ENCODE peak calls at places on chromosomes 2 and 18, in ten cellular contexts. One of them, this sample, is unnamed.

GRCh38 chr18:11154369-11154982 is 5.1 kb upstream of the PIEZO2 start:
- DNase-seq in activated CD4-positive, alpha-beta T cell treated with anti-CD3 and anti-CD28 coated beads for 24 hours: no peak
- DNase-seq in mucosa of gallbladder: no peak
- DNase-seq in activated CD8-positive, alpha-beta T cell treated with anti-CD3 and anti-CD28 coated beads, Interleukin-2, amount 10 ng/mL, durations not matched to agents 7 days and 5 days: no peak
- DNase-seq in stomach: no peak
- DNase-seq in M059J: peak; percentile 68
- DNase-seq in NCI-H1105 treated with DMSO at 0.1 percent for 48 hours: peak; percentile 80
- DNase-seq in esophagus muscularis mucosa: peak; percentile 83
- DNase-seq in NCI-H187: peak; percentile 1
- DNase-seq in GM03348: peak; percentile 49
- DNase-seq in this sample: peak; percentile 43

GRCh38 chr2:45170191-45170975 is 161.1 kb upstream of the SIX2 start:
- DNase-seq in activated CD8-positive, alpha-beta T cell treated with anti-CD3 and anti-CD28 coated beads, Interleukin-2, amount 10 ng/mL, durations not matched to agents 7 days and 5 days: no peak
- DNase-seq in GM03348: no peak
- DNase-seq in esophagus muscularis mucosa: no peak
- DNase-seq in NCI-H187: no peak
- DNase-seq in activated CD4-positive, alpha-beta T cell treated with anti-CD3 and anti-CD28 coated beads for 24 hours: no peak
- DNase-seq in mucosa of gallbladder: no peak
- DNase-seq in NCI-H1105 treated with DMSO at 0.1 percent for 48 hours: no peak
- DNase-seq in M059J: no peak
- DNase-seq in stomach: no peak
- DNase-seq in this sample: peak; percentile 9

GRCh38 chr18:8996771-8997432 is 105.6 kb upstream of the NDUFV2 start:
- DNase-seq in stomach: no peak
- DNase-seq in activated CD8-positive, alpha-beta T cell treated with anti-CD3 and anti-CD28 coated beads, Interleukin-2, amount 10 ng/mL, durations not matched to agents 7 days and 5 days: no peak
- DNase-seq in mucosa of gallbladder: no peak
- DNase-seq in esophagus muscularis mucosa: no peak
- DNase-seq in GM03348: peak; percentile 21
- DNase-seq in M059J: no peak
- DNase-seq in NCI-H187: no peak
- DNase-seq in NCI-H1105 treated with DMSO at 0.1 percent for 48 hours: no peak
- DNase-seq in activated CD4-positive, alpha-beta T cell treated with anti-CD3 and anti-CD28 coated beads for 24 hours: no peak
- DNase-seq in this sample: no peak

GRCh38 chr2:188475945-188476344 is 184.3 kb downstream of the GULP1 start:
- DNase-seq in GM03348: peak; percentile 11
- DNase-seq in esophagus muscularis mucosa: no peak
- DNase-seq in M059J: peak; percentile 93
- DNase-seq in NCI-H187: peak; percentile 4
- DNase-seq in NCI-H1105 treated with DMSO at 0.1 percent for 48 hours: no peak
- DNase-seq in activated CD8-positive, alpha-beta T cell treated with anti-CD3 and anti-CD28 coated beads, Interleukin-2, amount 10 ng/mL, durations not matched to agents 7 days and 5 days: no peak
- DNase-seq in mucosa of gallbladder: no peak
- DNase-seq in stomach: no peak
- DNase-seq in activated CD4-positive, alpha-beta T cell treated with anti-CD3 and anti-CD28 coated beads for 24 hours: no peak
- DNase-seq in this sample: no peak

GRCh38 chr18:4319738-4320677 is 135.1 kb downstream of the DLGAP1 start:
- DNase-seq in activated CD4-positive, alpha-beta T cell treated with anti-CD3 and anti-CD28 coated beads for 24 hours: no peak
- DNase-seq in GM03348: no peak
- DNase-seq in NCI-H1105 treated with DMSO at 0.1 percent for 48 hours: no peak
- DNase-seq in mucosa of gallbladder: no peak
- DNase-seq in M059J: no peak
- DNase-seq in NCI-H187: no peak
- DNase-seq in stomach: no peak
- DNase-seq in activated CD8-positive, alpha-beta T cell treated with anti-CD3 and anti-CD28 coated beads, Interleukin-2, amount 10 ng/mL, durations not matched to agents 7 days and 5 days: no peak
- DNase-seq in esophagus muscularis mucosa: no peak
- DNase-seq in this sample: peak; percentile 45

GRCh38 chr2:159904127-159904564 is 106.1 kb upstream of the CD302 start:
- DNase-seq in NCI-H187: no peak
- DNase-seq in stomach: no peak
- DNase-seq in GM03348: peak; percentile 19
- DNase-seq in mucosa of gallbladder: no peak
- DNase-seq in esophagus muscularis mucosa: no peak
- DNase-seq in activated CD4-positive, alpha-beta T cell treated with anti-CD3 and anti-CD28 coated beads for 24 hours: peak; percentile 17
- DNase-seq in M059J: peak; percentile 39
- DNase-seq in NCI-H1105 treated with DMSO at 0.1 percent for 48 hours: no peak
- DNase-seq in activated CD8-positive, alpha-beta T cell treated with anti-CD3 and anti-CD28 coated beads, Interleukin-2, amount 10 ng/mL, durations not matched to agents 7 days and 5 days: peak; percentile 72
- DNase-seq in this sample: no peak

GRCh38 chr2:12507295-12507694 is 209.4 kb upstream of the TRIB2 start:
- DNase-seq in M059J: peak; percentile 99
- DNase-seq in stomach: no peak
- DNase-seq in mucosa of gallbladder: no peak
- DNase-seq in activated CD4-positive, alpha-beta T cell treated with anti-CD3 and anti-CD28 coated beads for 24 hours: peak; percentile 65
- DNase-seq in NCI-H1105 treated with DMSO at 0.1 percent for 48 hours: no peak
- DNase-seq in GM03348: peak; percentile 58
- DNase-seq in esophagus muscularis mucosa: no peak
- DNase-seq in NCI-H187: peak; percentile 95
- DNase-seq in activated CD8-positive, alpha-beta T cell treated with anti-CD3 and anti-CD28 coated beads, Interleukin-2, amount 10 ng/mL, durations not matched to agents 7 days and 5 days: peak; percentile 61
- DNase-seq in this sample: peak; percentile 69

GRCh38 chr2:176418768-176419167 is 149.5 kb downstream of the MTX2 start:
- DNase-seq in activated CD8-positive, alpha-beta T cell treated with anti-CD3 and anti-CD28 coated beads, Interleukin-2, amount 10 ng/mL, durations not matched to agents 7 days and 5 days: no peak
- DNase-seq in activated CD4-positive, alpha-beta T cell treated with anti-CD3 and anti-CD28 coated beads for 24 hours: no peak
- DNase-seq in GM03348: no peak
- DNase-seq in mucosa of gallbladder: no peak
- DNase-seq in NCI-H187: no peak
- DNase-seq in esophagus muscularis mucosa: no peak
- DNase-seq in NCI-H1105 treated with DMSO at 0.1 percent for 48 hours: no peak
- DNase-seq in M059J: peak; percentile 51
- DNase-seq in stomach: no peak
- DNase-seq in this sample: no peak

GRCh38 chr2:174836345-174836999 is 72.2 kb upstream of the CHRNA1 start:
- DNase-seq in esophagus muscularis mucosa: no peak
- DNase-seq in NCI-H187: no peak
- DNase-seq in M059J: peak; percentile 90
- DNase-seq in activated CD4-positive, alpha-beta T cell treated with anti-CD3 and anti-CD28 coated beads for 24 hours: no peak
- DNase-seq in activated CD8-positive, alpha-beta T cell treated with anti-CD3 and anti-CD28 coated beads, Interleukin-2, amount 10 ng/mL, durations not matched to agents 7 days and 5 days: no peak
- DNase-seq in GM03348: peak; percentile 79
- DNase-seq in mucosa of gallbladder: no peak
- DNase-seq in stomach: no peak
- DNase-seq in NCI-H1105 treated with DMSO at 0.1 percent for 48 hours: no peak
- DNase-seq in this sample: no peak

GRCh38 chr2:71477231-71477681 is 23.9 kb downstream of the DYSF start:
- DNase-seq in M059J: no peak
- DNase-seq in NCI-H1105 treated with DMSO at 0.1 percent for 48 hours: no peak
- DNase-seq in NCI-H187: no peak
- DNase-seq in esophagus muscularis mucosa: no peak
- DNase-seq in GM03348: no peak
- DNase-seq in activated CD8-positive, alpha-beta T cell treated with anti-CD3 and anti-CD28 coated beads, Interleukin-2, amount 10 ng/mL, durations not matched to agents 7 days and 5 days: no peak
- DNase-seq in activated CD4-positive, alpha-beta T cell treated with anti-CD3 and anti-CD28 coated beads for 24 hours: no peak
- DNase-seq in mucosa of gallbladder: no peak
- DNase-seq in stomach: no peak
- DNase-seq in this sample: no peak

GRCh38 chr2:424306-425172 is 136.6 kb upstream of the ALKAL2 start:
- DNase-seq in activated CD8-positive, alpha-beta T cell treated with anti-CD3 and anti-CD28 coated beads, Interleukin-2, amount 10 ng/mL, durations not matched to agents 7 days and 5 days: no peak
- DNase-seq in NCI-H187: no peak
- DNase-seq in stomach: no peak
- DNase-seq in GM03348: no peak
- DNase-seq in M059J: peak; percentile 85
- DNase-seq in mucosa of gallbladder: no peak
- DNase-seq in esophagus muscularis mucosa: peak; percentile 89
- DNase-seq in activated CD4-positive, alpha-beta T cell treated with anti-CD3 and anti-CD28 coated beads for 24 hours: no peak
- DNase-seq in NCI-H1105 treated with DMSO at 0.1 percent for 48 hours: no peak
- DNase-seq in this sample: no peak

GRCh38 chr2:138720035-138720589 is 60.1 kb downstream of the NXPH2 start:
- DNase-seq in mucosa of gallbladder: no peak
- DNase-seq in stomach: no peak
- DNase-seq in NCI-H1105 treated with DMSO at 0.1 percent for 48 hours: no peak
- DNase-seq in activated CD8-positive, alpha-beta T cell treated with anti-CD3 and anti-CD28 coated beads, Interleukin-2, amount 10 ng/mL, durations not matched to agents 7 days and 5 days: no peak
- DNase-seq in GM03348: no peak
- DNase-seq in NCI-H187: no peak
- DNase-seq in activated CD4-positive, alpha-beta T cell treated with anti-CD3 and anti-CD28 coated beads for 24 hours: no peak
- DNase-seq in M059J: no peak
- DNase-seq in esophagus muscularis mucosa: no peak
- DNase-seq in this sample: no peak

GRCh38 chr2:171531836-171532450 is 9.7 kb downstream of the CYBRD1 start:
- DNase-seq in NCI-H187: no peak
- DNase-seq in mucosa of gallbladder: no peak
- DNase-seq in stomach: no peak
- DNase-seq in activated CD4-positive, alpha-beta T cell treated with anti-CD3 and anti-CD28 coated beads for 24 hours: no peak
- DNase-seq in esophagus muscularis mucosa: peak; percentile 14
- DNase-seq in activated CD8-positive, alpha-beta T cell treated with anti-CD3 and anti-CD28 coated beads, Interleukin-2, amount 10 ng/mL, durations not matched to agents 7 days and 5 days: no peak
- DNase-seq in M059J: peak; percentile 19
- DNase-seq in NCI-H1105 treated with DMSO at 0.1 percent for 48 hours: no peak
- DNase-seq in GM03348: peak; percentile 24
- DNase-seq in this sample: no peak

GRCh38 chr18:77131652-77132368 is 773 bp downstream of the MBP start:
- DNase-seq in esophagus muscularis mucosa: no peak
- DNase-seq in activated CD4-positive, alpha-beta T cell treated with anti-CD3 and anti-CD28 coated beads for 24 hours: no peak
- DNase-seq in NCI-H187: no peak
- DNase-seq in mucosa of gallbladder: peak; percentile 66
- DNase-seq in GM03348: peak; percentile 71
- DNase-seq in M059J: peak; percentile 36
- DNase-seq in stomach: peak; percentile 65
- DNase-seq in activated CD8-positive, alpha-beta T cell treated with anti-CD3 and anti-CD28 coated beads, Interleukin-2, amount 10 ng/mL, durations not matched to agents 7 days and 5 days: peak; percentile 40
- DNase-seq in NCI-H1105 treated with DMSO at 0.1 percent for 48 hours: peak; percentile 14
- DNase-seq in this sample: peak; percentile 68

GRCh38 chr18:77567202-77567601 is 317.6 kb downstream of the GALR1 start:
- DNase-seq in NCI-H1105 treated with DMSO at 0.1 percent for 48 hours: no peak
- DNase-seq in stomach: no peak
- DNase-seq in M059J: no peak
- DNase-seq in activated CD4-positive, alpha-beta T cell treated with anti-CD3 and anti-CD28 coated beads for 24 hours: no peak
- DNase-seq in GM03348: no peak
- DNase-seq in activated CD8-positive, alpha-beta T cell treated with anti-CD3 and anti-CD28 coated beads, Interleukin-2, amount 10 ng/mL, durations not matched to agents 7 days and 5 days: no peak
- DNase-seq in NCI-H187: no peak
- DNase-seq in mucosa of gallbladder: no peak
- DNase-seq in esophagus muscularis mucosa: no peak
- DNase-seq in this sample: no peak

GRCh38 chr2:155905640-155906039 is 426.9 kb downstream of the NR4A2 start:
- DNase-seq in mucosa of gallbladder: no peak
- DNase-seq in activated CD8-positive, alpha-beta T cell treated with anti-CD3 and anti-CD28 coated beads, Interleukin-2, amount 10 ng/mL, durations not matched to agents 7 days and 5 days: no peak
- DNase-seq in NCI-H187: no peak
- DNase-seq in NCI-H1105 treated with DMSO at 0.1 percent for 48 hours: no peak
- DNase-seq in GM03348: no peak
- DNase-seq in activated CD4-positive, alpha-beta T cell treated with anti-CD3 and anti-CD28 coated beads for 24 hours: no peak
- DNase-seq in M059J: no peak
- DNase-seq in stomach: no peak
- DNase-seq in esophagus muscularis mucosa: no peak
- DNase-seq in this sample: no peak

GRCh38 chr2:128413718-128414341 is 95.2 kb upstream of the HS6ST1 start:
- DNase-seq in M059J: no peak
- DNase-seq in NCI-H1105 treated with DMSO at 0.1 percent for 48 hours: no peak
- DNase-seq in mucosa of gallbladder: peak; percentile 68
- DNase-seq in stomach: no peak
- DNase-seq in NCI-H187: no peak
- DNase-seq in esophagus muscularis mucosa: peak; percentile 80
- DNase-seq in activated CD8-positive, alpha-beta T cell treated with anti-CD3 and anti-CD28 coated beads, Interleukin-2, amount 10 ng/mL, durations not matched to agents 7 days and 5 days: no peak
- DNase-seq in GM03348: no peak
- DNase-seq in activated CD4-positive, alpha-beta T cell treated with anti-CD3 and anti-CD28 coated beads for 24 hours: no peak
- DNase-seq in this sample: no peak

GRCh38 chr2:2769481-2770431 is 438.7 kb upstream of the MYT1L start:
- DNase-seq in activated CD4-positive, alpha-beta T cell treated with anti-CD3 and anti-CD28 coated beads for 24 hours: no peak
- DNase-seq in mucosa of gallbladder: peak; percentile 32
- DNase-seq in stomach: no peak
- DNase-seq in M059J: no peak
- DNase-seq in activated CD8-positive, alpha-beta T cell treated with anti-CD3 and anti-CD28 coated beads, Interleukin-2, amount 10 ng/mL, durations not matched to agents 7 days and 5 days: no peak
- DNase-seq in NCI-H187: no peak
- DNase-seq in esophagus muscularis mucosa: no peak
- DNase-seq in GM03348: no peak
- DNase-seq in NCI-H1105 treated with DMSO at 0.1 percent for 48 hours: peak; percentile 17
- DNase-seq in this sample: no peak

GRCh38 chr2:175012516-175012915 is 7.3 kb upstream of the CHN1 start:
- DNase-seq in mucosa of gallbladder: no peak
- DNase-seq in esophagus muscularis mucosa: no peak
- DNase-seq in NCI-H187: no peak
- DNase-seq in stomach: no peak
- DNase-seq in activated CD8-positive, alpha-beta T cell treated with anti-CD3 and anti-CD28 coated beads, Interleukin-2, amount 10 ng/mL, durations not matched to agents 7 days and 5 days: no peak
- DNase-seq in activated CD4-positive, alpha-beta T cell treated with anti-CD3 and anti-CD28 coated beads for 24 hours: no peak
- DNase-seq in M059J: peak; percentile 53
- DNase-seq in NCI-H1105 treated with DMSO at 0.1 percent for 48 hours: no peak
- DNase-seq in GM03348: no peak
- DNase-seq in this sample: no peak

GRCh38 chr18:39661856-39662366 is 2096.3 kb upstream of the CELF4 start:
- DNase-seq in stomach: no peak
- DNase-seq in activated CD4-positive, alpha-beta T cell treated with anti-CD3 and anti-CD28 coated beads for 24 hours: no peak
- DNase-seq in activated CD8-positive, alpha-beta T cell treated with anti-CD3 and anti-CD28 coated beads, Interleukin-2, amount 10 ng/mL, durations not matched to agents 7 days and 5 days: no peak
- DNase-seq in esophagus muscularis mucosa: no peak
- DNase-seq in M059J: no peak
- DNase-seq in NCI-H187: no peak
- DNase-seq in NCI-H1105 treated with DMSO at 0.1 percent for 48 hours: no peak
- DNase-seq in GM03348: no peak
- DNase-seq in mucosa of gallbladder: no peak
- DNase-seq in this sample: no peak

GRCh38 chr2:53058526-53058925 is 709.1 kb upstream of the CHAC2 start:
- DNase-seq in activated CD8-positive, alpha-beta T cell treated with anti-CD3 and anti-CD28 coated beads, Interleukin-2, amount 10 ng/mL, durations not matched to agents 7 days and 5 days: no peak
- DNase-seq in NCI-H1105 treated with DMSO at 0.1 percent for 48 hours: no peak
- DNase-seq in GM03348: no peak
- DNase-seq in mucosa of gallbladder: no peak
- DNase-seq in stomach: no peak
- DNase-seq in M059J: peak; percentile 40
- DNase-seq in activated CD4-positive, alpha-beta T cell treated with anti-CD3 and anti-CD28 coated beads for 24 hours: no peak
- DNase-seq in esophagus muscularis mucosa: no peak
- DNase-seq in NCI-H187: no peak
- DNase-seq in this sample: no peak

GRCh38 chr2:188477564-188478086 is 186.0 kb downstream of the GULP1 start:
- DNase-seq in esophagus muscularis mucosa: no peak
- DNase-seq in M059J: no peak
- DNase-seq in NCI-H1105 treated with DMSO at 0.1 percent for 48 hours: no peak
- DNase-seq in activated CD4-positive, alpha-beta T cell treated with anti-CD3 and anti-CD28 coated beads for 24 hours: no peak
- DNase-seq in activated CD8-positive, alpha-beta T cell treated with anti-CD3 and anti-CD28 coated beads, Interleukin-2, amount 10 ng/mL, durations not matched to agents 7 days and 5 days: no peak
- DNase-seq in NCI-H187: no peak
- DNase-seq in stomach: no peak
- DNase-seq in GM03348: no peak
- DNase-seq in mucosa of gallbladder: no peak
- DNase-seq in this sample: no peak

GRCh38 chr18:78986018-78986481 is 6.4 kb downstream of the SALL3 start:
- DNase-seq in GM03348: no peak
- DNase-seq in stomach: no peak
- DNase-seq in NCI-H187: no peak
- DNase-seq in NCI-H1105 treated with DMSO at 0.1 percent for 48 hours: peak; percentile 73
- DNase-seq in mucosa of gallbladder: no peak
- DNase-seq in M059J: peak; percentile 21
- DNase-seq in activated CD4-positive, alpha-beta T cell treated with anti-CD3 and anti-CD28 coated beads for 24 hours: no peak
- DNase-seq in esophagus muscularis mucosa: no peak
- DNase-seq in activated CD8-positive, alpha-beta T cell treated with anti-CD3 and anti-CD28 coated beads, Interleukin-2, amount 10 ng/mL, durations not matched to agents 7 days and 5 days: no peak
- DNase-seq in this sample: no peak

GRCh38 chr2:168635065-168635577 is 167.3 kb upstream of the NOSTRIN start:
- DNase-seq in NCI-H1105 treated with DMSO at 0.1 percent for 48 hours: no peak
- DNase-seq in esophagus muscularis mucosa: no peak
- DNase-seq in stomach: peak; percentile 45
- DNase-seq in activated CD4-positive, alpha-beta T cell treated with anti-CD3 and anti-CD28 coated beads for 24 hours: no peak
- DNase-seq in activated CD8-positive, alpha-beta T cell treated with anti-CD3 and anti-CD28 coated beads, Interleukin-2, amount 10 ng/mL, durations not matched to agents 7 days and 5 days: no peak
- DNase-seq in NCI-H187: no peak
- DNase-seq in GM03348: peak; percentile 3
- DNase-seq in mucosa of gallbladder: peak; percentile 59
- DNase-seq in M059J: no peak
- DNase-seq in this sample: no peak

GRCh38 chr2:232522014-232522854 is 2.0 kb downstream of the PRSS56 start:
- DNase-seq in GM03348: peak; percentile 94
- DNase-seq in activated CD8-positive, alpha-beta T cell treated with anti-CD3 and anti-CD28 coated beads, Interleukin-2, amount 10 ng/mL, durations not matched to agents 7 days and 5 days: peak; percentile 70
- DNase-seq in esophagus muscularis mucosa: no peak
- DNase-seq in NCI-H1105 treated with DMSO at 0.1 percent for 48 hours: no peak
- DNase-seq in activated CD4-positive, alpha-beta T cell treated with anti-CD3 and anti-CD28 coated beads for 24 hours: peak; percentile 56
- DNase-seq in mucosa of gallbladder: peak; percentile 47
- DNase-seq in stomach: peak; percentile 66
- DNase-seq in NCI-H187: no peak
- DNase-seq in M059J: no peak
- DNase-seq in this sample: no peak

GRCh38 chr2:20167356-20167755 is 57.6 kb downstream of the SDC1 start:
- DNase-seq in mucosa of gallbladder: no peak
- DNase-seq in stomach: no peak
- DNase-seq in activated CD4-positive, alpha-beta T cell treated with anti-CD3 and anti-CD28 coated beads for 24 hours: no peak
- DNase-seq in esophagus muscularis mucosa: no peak
- DNase-seq in activated CD8-positive, alpha-beta T cell treated with anti-CD3 and anti-CD28 coated beads, Interleukin-2, amount 10 ng/mL, durations not matched to agents 7 days and 5 days: no peak
- DNase-seq in GM03348: peak; percentile 64
- DNase-seq in NCI-H1105 treated with DMSO at 0.1 percent for 48 hours: no peak
- DNase-seq in NCI-H187: no peak
- DNase-seq in M059J: no peak
- DNase-seq in this sample: no peak

GRCh38 chr2:241924069-241924908 is 54.8 kb downstream of the RTP5 start:
- DNase-seq in activated CD8-positive, alpha-beta T cell treated with anti-CD3 and anti-CD28 coated beads, Interleukin-2, amount 10 ng/mL, durations not matched to agents 7 days and 5 days: no peak
- DNase-seq in stomach: no peak
- DNase-seq in M059J: no peak
- DNase-seq in NCI-H187: no peak
- DNase-seq in activated CD4-positive, alpha-beta T cell treated with anti-CD3 and anti-CD28 coated beads for 24 hours: no peak
- DNase-seq in NCI-H1105 treated with DMSO at 0.1 percent for 48 hours: no peak
- DNase-seq in mucosa of gallbladder: no peak
- DNase-seq in esophagus muscularis mucosa: no peak
- DNase-seq in GM03348: no peak
- DNase-seq in this sample: no peak

GRCh38 chr2:8625399-8626283 is 56.2 kb upstream of the ID2 start:
- DNase-seq in NCI-H187: no peak
- DNase-seq in NCI-H1105 treated with DMSO at 0.1 percent for 48 hours: no peak
- DNase-seq in M059J: no peak
- DNase-seq in esophagus muscularis mucosa: no peak
- DNase-seq in GM03348: no peak
- DNase-seq in activated CD4-positive, alpha-beta T cell treated with anti-CD3 and anti-CD28 coated beads for 24 hours: no peak
- DNase-seq in stomach: no peak
- DNase-seq in mucosa of gallbladder: peak; percentile 67
- DNase-seq in activated CD8-positive, alpha-beta T cell treated with anti-CD3 and anti-CD28 coated beads, Interleukin-2, amount 10 ng/mL, durations not matched to agents 7 days and 5 days: no peak
- DNase-seq in this sample: no peak